ENCODE peak calls at places on chromosome 19, in four cellular contexts. I is PC-9; V is fibroblast of the conjunctiva; O is stimulated activated CD4-positive, alpha-beta T cell treated with anti-CD3 and anti-CD28 coated beads, Interleukin-4, amount 100 ng/mL, for 4 hours. C is an unnamed sample.

GRCh38 chr19:29687897-29688728 is 22.9 kb downstream of the PLEKHF1 start:
- DNase-seq in I (no peak), V (peak), O (no peak), C (no peak)

GRCh38 chr19:16315825-16316505 is 8.7 kb upstream of the KLF2 start:
- DNase-seq in I (peak), V (peak), O (no peak), C (no peak)

GRCh38 chr19:55368701-55369563 is 1.3 kb downstream of the IL11 start:
- DNase-seq in I (no peak), V (no peak), O (peak), C (no peak)

GRCh38 chr19:50607874-50608785 is 31.6 kb downstream of the SYT3 start:
- DNase-seq in I (no peak), V (peak), O (peak), C (peak)

GRCh38 chr19:45224645-45225044 is 20.6 kb downstream of the EXOC3L2 start:
- DNase-seq in I (no peak), V (no peak), O (no peak), C (no peak)

GRCh38 chr19:3098141-3098514 is 4.0 kb downstream of the GNA11 start:
- DNase-seq in I (no peak), V (no peak), O (no peak), C (no peak)

GRCh38 chr19:11964858-11965645 is at the start of gene ZNF763:
- DNase-seq in I (no peak), V (peak), O (peak), C (peak)

GRCh38 chr19:18776288-18776594 is 14.9 kb downstream of the COMP start:
- DNase-seq in I (no peak), V (peak), O (no peak), C (no peak)

GRCh38 chr19:17036640-17037039 is 10.0 kb upstream of the CPAMD8 start:
- DNase-seq in I (no peak), V (no peak), O (no peak), C (no peak)

GRCh38 chr19:30112171-30112570 is 170.1 kb downstream of the URI1 start:
- DNase-seq in I (no peak), V (no peak), O (no peak), C (no peak)

GRCh38 chr19:12984683-12985048 is 10.6 kb upstream of the NFIX start:
- DNase-seq in I (no peak), V (no peak), O (no peak), C (no peak)

GRCh38 chr19:48618278-48618915 is 581 bp downstream of the RPL18 start:
- DNase-seq in I (no peak), V (no peak), O (no peak), C (no peak)

GRCh38 chr19:33296473-33297060 is 5.8 kb downstream of the CEBPA start:
- DNase-seq in I (no peak), V (no peak), O (no peak), C (no peak)

GRCh38 chr19:44758596-44758995 is 10.1 kb downstream of the BCL3 start:
- DNase-seq in I (no peak), V (no peak), O (no peak), C (no peak)

GRCh38 chr19:30539315-30539714 is 167.1 kb downstream of the ZNF536 start:
- DNase-seq in I (no peak), V (no peak), O (no peak), C (no peak)